ENCODE peak calls at places on chromosomes 16 and 17, in nine cellular contexts. P is RWPE1; B is KBM-7; Y is stimulated activated CD4-positive, alpha-beta T cell treated with anti-CD3 and anti-CD28 coated beads, Interleukin-4, amount 100 ng/mL, for 24 hours; I is activated B cell treated with CpG ODN at 0.5 μM for 24 hours; H is activated T-helper 1 cell treated with Interleukin-2 at 50 U/mL for 16 hours; A is NCI-H446 treated with DMSO at 0.1 percent for 48 hours; C is Kasumi-1; E is stimulated activated CD8-positive, alpha-beta memory T cell treated with anti-CD3 and anti-CD28 coated beads, Interleukin-2, amount 100 ng/mL, for 48 hours. X is an unnamed sample.

GRCh38 chr17:48577946-48578615 is at the start of gene HOXB4:
- DNase-seq in P (peak; percentile 71), B (peak; percentile 85), Y (peak; percentile 75), I (peak; percentile 42), H (peak; percentile 34), A (peak; percentile 45), C (no peak), E (peak; percentile 51), X (peak; percentile 65)

GRCh38 chr16:50290856-50291255 is 24.5 kb downstream of the ADCY7 start:
- DNase-seq in P (no peak), B (no peak), Y (no peak), I (no peak), H (no peak), A (no peak), C (no peak), E (no peak), X (no peak)

GRCh38 chr16:22661161-22661647 is 150.5 kb downstream of the NPIPB5 start:
- DNase-seq in P (no peak), B (no peak), Y (no peak), I (no peak), H (no peak), A (no peak), C (no peak), E (no peak), X (no peak)

GRCh38 chr17:43823350-43824084 is 9.4 kb downstream of the MPP3 start:
- DNase-seq in P (no peak), B (no peak), Y (no peak), I (no peak), H (no peak), A (no peak), C (no peak), E (no peak), X (no peak)

GRCh38 chr17:16442594-16443389 is 27.4 kb downstream of the TRPV2 start:
- DNase-seq in P (no peak), B (peak; percentile 28), Y (no peak), I (no peak), H (no peak), A (no peak), C (no peak), E (no peak), X (no peak)

GRCh38 chr16:27429981-27430441 is 28.0 kb downstream of the IL21R start:
- DNase-seq in P (no peak), B (no peak), Y (peak; percentile 3), I (peak; percentile 18), H (no peak), A (no peak), C (no peak), E (no peak), X (no peak)

GRCh38 chr17:77229786-77230435 is 89.1 kb downstream of the SEC14L1 start:
- DNase-seq in P (no peak), B (no peak), Y (no peak), I (no peak), H (no peak), A (no peak), C (no peak), E (no peak), X (no peak)

GRCh38 chr17:61065263-61065773 is 334.3 kb upstream of the TBX2 start:
- DNase-seq in P (no peak), B (no peak), Y (no peak), I (no peak), H (no peak), A (no peak), C (no peak), E (no peak), X (peak; percentile 2)

GRCh38 chr17:1365445-1366039 is 34.5 kb downstream of the YWHAE start:
- DNase-seq in P (peak; percentile 59), B (peak; percentile 81), Y (peak; percentile 64), I (no peak), H (peak; percentile 29), A (peak; percentile 61), C (peak; percentile 65), E (no peak), X (peak; percentile 72)

GRCh38 chr17:22268214-22268911 is 576.0 kb downstream of the KCNJ18 start:
- DNase-seq in P (no peak), B (no peak), Y (no peak), I (no peak), H (no peak), A (no peak), C (no peak), E (no peak), X (no peak)

GRCh38 chr16:84255050-84255810 is 15.4 kb upstream of the KCNG4 start:
- DNase-seq in P (no peak), B (no peak), Y (no peak), I (no peak), H (no peak), A (no peak), C (no peak), E (no peak), X (no peak)

GRCh38 chr16:77591347-77591746 is 131.0 kb upstream of the NUDT7 start:
- DNase-seq in P (no peak), B (no peak), Y (no peak), I (no peak), H (no peak), A (no peak), C (no peak), E (no peak), X (no peak)

GRCh38 chr17:42609182-42609813 is at the start of the genes RETREG3 and TUBG1:
- DNase-seq in P (peak; percentile 99), B (peak; percentile 99), Y (peak; percentile 99), I (peak; percentile 98), H (peak; percentile 100), A (peak; percentile 98), C (peak; percentile 98), E (peak; percentile 99), X (peak; percentile 99)

GRCh38 chr16:23597003-23597756 is 1.1 kb upstream of the NDUFAB1 start:
- DNase-seq in P (no peak), B (peak; percentile 73), Y (peak; percentile 9), I (peak; percentile 24), H (no peak), A (no peak), C (peak; percentile 53), E (no peak), X (no peak)

GRCh38 chr17:511001-511690 is 158.5 kb upstream of the RPH3AL start:
- DNase-seq in P (no peak), B (no peak), Y (no peak), I (no peak), H (no peak), A (no peak), C (no peak), E (no peak), X (no peak)

GRCh38 chr17:30323262-30323894 is 10.5 kb downstream of the TMIGD1 start:
- DNase-seq in P (no peak), B (peak; percentile 65), Y (peak; percentile 32), I (no peak), H (peak; percentile 29), A (peak; percentile 64), C (no peak), E (no peak), X (peak; percentile 18)

X was measured in astrocyte of the cerebellum.